ENCODE peak calls at places on chromosomes 16 and 17, in four cellular contexts. F is GM12878, Z is HepG2, A is H1. R is an unnamed sample.

GRCh38 chr16:11380836-11381235 is 35.6 kb downstream of the RMI2 start:
- DNase-seq in F (no peak), Z (no peak), A (no peak), R (no peak)

GRCh38 chr16:80040413-80040812 is 439.9 kb upstream of the MAF start:
- DNase-seq in F (no peak), Z (no peak), A (no peak), R (no peak)

GRCh38 chr16:79912592-79913310 is 312.2 kb upstream of the MAF start:
- DNase-seq in F (no peak), Z (no peak), A (no peak), R (no peak)

GRCh38 chr16:3490911-3491629 is 4.2 kb downstream of the C16orf90 start:
- DNase-seq in F (no peak), Z (peak; percentile 40), A (no peak), R (no peak)

GRCh38 chr17:16052486-16052885 is 52.9 kb downstream of the TTC19 start:
- DNase-seq in F (no peak), Z (no peak), A (no peak), R (no peak)

GRCh38 chr17:6862822-6863221 is 31.3 kb upstream of the TEKT1 start:
- DNase-seq in F (no peak), Z (no peak), A (no peak), R (no peak)

GRCh38 chr17:41664172-41664457 is 24.6 kb upstream of the EIF1 start:
- DNase-seq in F (no peak), Z (no peak), A (no peak), R (no peak)

GRCh38 chr17:50060951-50061712 is 5.2 kb downstream of the ITGA3 start:
- DNase-seq in F (no peak), Z (no peak), A (no peak), R (no peak)

GRCh38 chr17:38917259-38917658 is 8.2 kb upstream of the LASP1NB start:
- DNase-seq in F (no peak), Z (no peak), A (no peak), R (no peak)

GRCh38 chr17:47324224-47325020 is 667 bp downstream of the EFCAB13 start:
- DNase-seq in F (peak; percentile 53), Z (no peak), A (no peak), R (no peak)

GRCh38 chr17:78484300-78485159 is 92.7 kb downstream of the DNAH17 start:
- DNase-seq in F (no peak), Z (no peak), A (no peak), R (peak; percentile 22)

GRCh38 chr16:68700120-68700519 is 37.0 kb upstream of the CDH1 start:
- DNase-seq in F (no peak), Z (peak; percentile 15), A (no peak), R (no peak)

GRCh38 chr16:49281843-49282642 is 405 bp upstream of the CBLN1 start:
- DNase-seq in F (no peak), Z (no peak), A (peak; percentile 54), R (no peak)

GRCh38 chr17:7261377-7262191 is 694 bp downstream of the CLDN7 start:
- DNase-seq in F (no peak), Z (no peak), A (no peak), R (no peak)

GRCh38 chr17:81061027-81061426 is 26.1 kb downstream of the BAIAP2 start:
- DNase-seq in F (no peak), Z (no peak), A (no peak), R (no peak)

GRCh38 chr17:62611308-62611707 is 16.2 kb upstream of the MRC2 start:
- DNase-seq in F (peak; percentile 15), Z (no peak), A (no peak), R (no peak)

GRCh38 chr17:72426948-72427760 is 306.3 kb downstream of the SOX9 start:
- DNase-seq in F (no peak), Z (no peak), A (no peak), R (no peak)

GRCh38 chr17:22138861-22139469 is 446.6 kb downstream of the KCNJ18 start:
- DNase-seq in F (no peak), Z (no peak), A (no peak), R (no peak)

GRCh38 chr17:77526728-77527355 is 386.1 kb downstream of the SEC14L1 start:
- DNase-seq in F (no peak), Z (no peak), A (no peak), R (no peak)

GRCh38 chr16:24568392-24568791 is 29.0 kb downstream of the RBBP6 start:
- DNase-seq in F (no peak), Z (no peak), A (no peak), R (no peak)

GRCh38 chr17:17072546-17072945 is 30.3 kb downstream of the MPRIP start:
- DNase-seq in F (no peak), Z (no peak), A (no peak), R (no peak)

GRCh38 chr16:66549284-66550131 is at the start of gene TK2:
- DNase-seq in F (no peak), Z (peak; percentile 37), A (no peak), R (no peak)

GRCh38 chr16:22075043-22075757 is 17.1 kb upstream of the VWA3A start:
- DNase-seq in F (no peak), Z (no peak), A (no peak), R (no peak)

GRCh38 chr16:68223072-68223471 is 12.9 kb downstream of the ESRP2 start:
- DNase-seq in F (no peak), Z (no peak), A (no peak), R (no peak)

GRCh38 chr16:13873835-13874438 is 46.0 kb upstream of the ERCC4 start:
- DNase-seq in F (no peak), Z (peak; percentile 60), A (no peak), R (peak; percentile 28)

GRCh38 chr17:29596811-29597210 is 3.9 kb downstream of the ANKRD13B start:
- DNase-seq in F (no peak), Z (no peak), A (no peak), R (no peak)

GRCh38 chr17:65122836-65123756 is 14.1 kb upstream of the RGS9 start:
- DNase-seq in F (peak; percentile 66), Z (peak; percentile 83), A (peak; percentile 69), R (peak; percentile 91)

GRCh38 chr17:72361892-72362291 is 241.1 kb downstream of the SOX9 start:
- DNase-seq in F (no peak), Z (no peak), A (no peak), R (no peak)

GRCh38 chr16:19203374-19203966 is 35.4 kb downstream of the SYT17 start:
- DNase-seq in F (peak; percentile 27), Z (no peak), A (no peak), R (no peak)

GRCh38 chr16:19167710-19168172 is 299 bp upstream of the SYT17 start:
- DNase-seq in F (no peak), Z (peak; percentile 60), A (peak; percentile 50), R (peak; percentile 60)

GRCh38 chr16:60755907-60756306 is 1280.3 kb downstream of the CDH8 start:
- DNase-seq in F (no peak), Z (no peak), A (no peak), R (no peak)

GRCh38 chr17:82978354-82978753 is 101.1 kb upstream of the METRNL start:
- DNase-seq in F (no peak), Z (no peak), A (no peak), R (no peak)

GRCh38 chr17:75855310-75856061 is at the start of gene WBP2:
- DNase-seq in F (peak; percentile 100), Z (peak; percentile 100), A (peak; percentile 100), R (peak; percentile 100)

GRCh38 chr16:52786105-52786504 is 239.2 kb upstream of the TOX3 start:
- DNase-seq in F (no peak), Z (no peak), A (no peak), R (no peak)

DNA sequence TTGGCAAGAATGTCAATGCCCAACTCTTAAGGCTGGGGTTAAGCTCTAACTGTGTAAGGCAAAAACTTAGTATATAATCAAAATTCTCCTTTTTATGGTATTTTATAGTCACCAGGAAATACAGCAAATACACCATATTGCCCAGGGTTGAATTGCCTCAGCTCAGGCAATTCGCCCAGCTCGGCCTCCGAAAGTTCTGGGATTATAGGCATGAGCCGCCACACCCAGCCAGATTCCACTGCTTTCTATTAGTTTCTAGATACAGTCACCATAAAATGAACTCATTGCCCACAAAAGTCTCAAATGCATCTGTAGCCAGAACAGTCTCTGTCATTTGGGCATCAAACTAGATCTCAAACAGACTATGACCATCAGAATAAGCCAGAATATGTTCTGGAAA is 238.7 kb upstream of the TOX3 start:
- DNase-seq in F (no peak), Z (no peak), A (no peak), R (no peak)
- TF ChIP-seq SP1 in F (no peak), Z (no peak), A (no peak), R (no peak)

GRCh38 chr17:61150686-61151299 is 248.8 kb upstream of the TBX2 start:
- DNase-seq in F (no peak), Z (no peak), A (no peak), R (no peak)
- TF ChIP-seq SRF in F (no peak), Z (no peak), A (no peak), R (no peak)

GRCh38 chr17:44155488-44155887 is 13.8 kb downstream of the HROB start:
- DNase-seq in F (no peak), Z (no peak), A (no peak), R (no peak)
- TF ChIP-seq SP1 in F (no peak), Z (no peak), A (no peak), R (no peak)

GRCh38 chr17:74123866-74124265 is 79.6 kb upstream of the RPL38 start:
- DNase-seq in F (no peak), Z (no peak), A (no peak), R (no peak)
- TF ChIP-seq SRF in F (no peak), Z (no peak), A (no peak), R (no peak)

DNA sequence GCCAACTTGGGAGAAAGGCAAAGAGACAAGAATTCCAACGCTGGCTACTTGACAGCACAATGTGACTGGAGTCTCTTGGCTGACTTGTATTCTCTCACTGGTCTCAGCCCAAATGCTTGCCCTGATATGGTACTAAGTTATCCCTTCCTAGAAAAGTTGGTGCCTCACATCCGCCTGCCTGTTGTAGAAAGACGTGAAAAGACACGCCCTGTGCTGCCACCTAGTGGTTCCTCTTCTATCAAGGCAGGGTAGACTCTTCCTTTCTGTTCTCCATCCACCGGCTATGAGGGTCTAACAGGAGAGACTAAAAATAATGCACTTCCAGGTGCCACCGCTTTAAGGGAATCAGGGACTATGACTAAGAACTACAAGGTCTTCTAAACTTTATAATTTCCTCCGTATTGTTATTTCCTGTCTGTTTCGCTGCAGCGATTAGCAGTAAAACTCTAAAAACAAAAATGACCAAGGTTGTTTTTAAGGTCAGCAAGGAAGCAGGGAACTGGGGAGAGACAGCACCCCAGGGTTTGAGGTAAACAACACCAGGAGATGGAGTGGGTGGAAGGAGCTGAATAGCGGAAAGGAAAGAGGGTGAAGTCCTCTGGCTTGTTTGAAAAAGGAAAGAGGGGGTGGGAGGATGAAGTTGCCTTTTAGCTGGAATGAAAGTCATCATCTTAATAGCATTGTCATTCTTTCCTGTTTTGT is 109.5 kb downstream of the YPEL2 start:
- DNase-seq in F (peak; percentile 68), Z (peak; percentile 88), A (peak; percentile 69), R (peak; percentile 93)
- TF ChIP-seq SP1 in F (no peak), Z (no peak), A (no peak), R (no peak)

GRCh38 chr17:31508310-31509094 is 117.0 kb downstream of the RAB11FIP4 start:
- DNase-seq in F (peak; percentile 69), Z (peak; percentile 32), A (no peak), R (no peak)
- TF ChIP-seq SRF in F (no peak), Z (no peak), A (no peak), R (no peak)

GRCh38 chr16:57163842-57164241 is 22.0 kb downstream of the PSME3IP1 start:
- DNase-seq in F (no peak), Z (no peak), A (no peak), R (no peak)
- TF ChIP-seq SP1 in F (no peak), Z (no peak), A (no peak), R (no peak)

GRCh38 chr16:82699711-82700495 is 73.1 kb downstream of the CDH13 start:
- DNase-seq in F (no peak), Z (no peak), A (no peak), R (no peak)
- TF ChIP-seq SRF in F (no peak), Z (no peak), A (no peak), R (peak; percentile 89)